ENCODE peak calls at places on chromosomes 3 and 15, in four cellular contexts. D is SK-N-SH, W is HCT116, U is HepG2. Z is an unnamed sample.

GRCh38 chr3:167394003-167394402 is 13.9 kb upstream of the ZBBX start:
- DNase-seq in D (no peak), W (no peak), U (peak), Z (no peak)

GRCh38 chr3:135792174-135792573 is 173.4 kb upstream of the PPP2R3A start:
- DNase-seq in D (no peak), W (no peak), U (no peak), Z (peak)

GRCh38 chr3:173708191-173708590 is 310.6 kb downstream of the NLGN1 start:
- DNase-seq in D (no peak), W (no peak), U (no peak), Z (no peak)

GRCh38 chr3:140898340-140899180 is 43.1 kb upstream of the SLC25A36 start:
- DNase-seq in D (peak), W (peak), U (peak), Z (peak)

GRCh38 chr3:136778865-136779264 is 26.7 kb upstream of the STAG1 start:
- DNase-seq in D (no peak), W (no peak), U (no peak), Z (no peak)

GRCh38 chr3:89098964-89099585 is 8.3 kb upstream of the EPHA3 start:
- DNase-seq in D (peak), W (peak), U (peak), Z (peak)

GRCh38 chr3:23760871-23761373 is 44.8 kb upstream of the UBE2E1 start:
- DNase-seq in D (no peak), W (no peak), U (no peak), Z (no peak)

GRCh38 chr3:146577662-146578061 is 27.5 kb downstream of the PLSCR5 start:
- DNase-seq in D (peak), W (peak), U (peak), Z (peak)

GRCh38 chr3:2802429-2802828 is 307.7 kb downstream of the IL5RA start:
- DNase-seq in D (no peak), W (no peak), U (no peak), Z (no peak)

GRCh38 chr3:10748040-10748439 is 68.0 kb upstream of the SLC6A11 start:
- DNase-seq in D (no peak), W (no peak), U (no peak), Z (no peak)

GRCh38 chr3:194178693-194179092 is 42.7 kb downstream of the HES1 start:
- DNase-seq in D (no peak), W (no peak), U (no peak), Z (no peak)

GRCh38 chr3:8755564-8756237 is 13.7 kb downstream of the OXTR start:
- DNase-seq in D (no peak), W (peak), U (peak), Z (peak)

GRCh38 chr3:39671116-39671515 is 138.3 kb upstream of the MYRIP start:
- DNase-seq in D (no peak), W (no peak), U (no peak), Z (no peak)

GRCh38 chr3:172334743-172335142 is 113.5 kb downstream of the GHSR start:
- DNase-seq in D (no peak), W (no peak), U (no peak), Z (no peak)

GRCh38 chr15:88656760-88657221 is 18.0 kb downstream of the ISG20 start:
- DNase-seq in D (no peak), W (no peak), U (no peak), Z (no peak)

GRCh38 chr3:46994801-46995731 is 15.6 kb downstream of the NBEAL2 start:
- DNase-seq in D (peak), W (no peak), U (no peak), Z (no peak)

GRCh38 chr3:86733257-86733656 is 257.7 kb downstream of the VGLL3 start:
- DNase-seq in D (no peak), W (no peak), U (no peak), Z (no peak)

GRCh38 chr15:59296181-59296617 is 76.5 kb downstream of the MYO1E start:
- DNase-seq in D (no peak), W (no peak), U (no peak), Z (no peak)

GRCh38 chr3:141940204-141940776 is 63.8 kb downstream of the ATP1B3 start:
- DNase-seq in D (peak), W (peak), U (no peak), Z (no peak)

GRCh38 chr15:23422946-23423708 is 23.9 kb downstream of the GOLGA6L2 start:
- DNase-seq in D (no peak), W (no peak), U (peak), Z (no peak)

GRCh38 chr3:18124501-18124900 is 300.6 kb downstream of the SATB1 start:
- DNase-seq in D (no peak), W (peak), U (no peak), Z (no peak)

GRCh38 chr15:33154366-33155166 is 39.9 kb downstream of the FMN1 start:
- DNase-seq in D (no peak), W (no peak), U (no peak), Z (no peak)

GRCh38 chr15:78162038-78162437 is 12.9 kb downstream of the IDH3A start:
- DNase-seq in D (no peak), W (no peak), U (no peak), Z (no peak)

GRCh38 chr3:44795197-44795596 is 33.6 kb downstream of the KIF15 start:
- DNase-seq in D (no peak), W (no peak), U (no peak), Z (no peak)

GRCh38 chr15:69609176-69609575 is 156.6 kb downstream of the RPLP1 start:
- DNase-seq in D (no peak), W (no peak), U (no peak), Z (no peak)

GRCh38 chr15:58517682-58518525 is 86.1 kb downstream of the LIPC start:
- DNase-seq in D (no peak), W (no peak), U (no peak), Z (no peak)

GRCh38 chr3:119700269-119700919 is 2.4 kb upstream of the CFAP91 start:
- DNase-seq in D (no peak), W (no peak), U (peak), Z (no peak)

GRCh38 chr3:162366382-162366781 is 869.8 kb downstream of the OTOL1 start:
- DNase-seq in D (no peak), W (no peak), U (no peak), Z (no peak)

GRCh38 chr3:156677120-156677479 is 2.7 kb downstream of the TIPARP start:
- DNase-seq in D (no peak), W (no peak), U (no peak), Z (no peak)

GRCh38 chr3:115706311-115706829 is 83.1 kb downstream of the GAP43 start:
- DNase-seq in D (no peak), W (no peak), U (peak), Z (no peak)

GRCh38 chr3:108471346-108471935 is 39.0 kb downstream of the MYH15 start:
- DNase-seq in D (no peak), W (peak), U (no peak), Z (no peak)

GRCh38 chr15:65133550-65134200 is at the start of gene PDCD7:
- DNase-seq in D (peak), W (peak), U (peak), Z (peak)

GRCh38 chr15:65132841-65133549 is 613 bp downstream of the PDCD7 start:
- DNase-seq in D (peak), W (no peak), U (peak), Z (peak)

GRCh38 chr15:65130941-65131340 is 2.7 kb downstream of the PDCD7 start:
- DNase-seq in D (no peak), W (no peak), U (no peak), Z (no peak)
- TF ChIP-seq ELF1 in D (no peak), W (no peak), U (no peak), Z (no peak)

DNA sequence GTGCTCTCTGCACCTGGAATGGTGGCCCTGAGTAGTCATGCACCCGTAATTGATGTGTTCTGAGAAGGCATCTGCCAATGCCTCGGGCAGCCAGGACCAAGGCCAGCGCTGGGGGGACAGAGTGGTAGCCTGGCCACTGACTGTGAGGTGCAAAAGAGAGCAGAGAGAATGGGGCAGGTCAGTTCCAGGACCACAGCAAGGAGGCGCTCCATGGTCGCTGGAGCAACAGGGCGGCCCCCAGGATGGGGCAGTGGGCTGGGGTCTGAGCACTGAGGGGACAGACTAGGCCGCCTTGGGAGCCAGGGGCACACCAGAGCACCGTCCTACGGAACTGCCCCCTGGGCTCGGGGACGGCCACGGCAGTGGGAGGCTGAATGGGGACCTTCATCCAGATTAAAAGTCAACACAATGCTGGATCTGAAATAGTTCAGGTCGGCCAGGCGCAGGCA is 48.3 kb upstream of the IQSEC1 start:
- DNase-seq in D (no peak), W (no peak), U (no peak), Z (no peak)
- TF ChIP-seq ELF1 in D (no peak), W (no peak), U (no peak), Z (no peak)

GRCh38 chr3:31754575-31755278 is 222.0 kb downstream of the STT3B start:
- DNase-seq in D (peak), W (no peak), U (no peak), Z (no peak)

GRCh38 chr3:31760654-31761053 is 220.4 kb downstream of the OSBPL10 start:
- DNase-seq in D (no peak), W (no peak), U (no peak), Z (no peak)

GRCh38 chr3:31762016-31762764 is 218.9 kb downstream of the OSBPL10 start:
- DNase-seq in D (no peak), W (no peak), U (no peak), Z (no peak)

GRCh38 chr3:31755911-31756658 is 223.4 kb downstream of the STT3B start:
- DNase-seq in D (no peak), W (no peak), U (no peak), Z (no peak)

DNA sequence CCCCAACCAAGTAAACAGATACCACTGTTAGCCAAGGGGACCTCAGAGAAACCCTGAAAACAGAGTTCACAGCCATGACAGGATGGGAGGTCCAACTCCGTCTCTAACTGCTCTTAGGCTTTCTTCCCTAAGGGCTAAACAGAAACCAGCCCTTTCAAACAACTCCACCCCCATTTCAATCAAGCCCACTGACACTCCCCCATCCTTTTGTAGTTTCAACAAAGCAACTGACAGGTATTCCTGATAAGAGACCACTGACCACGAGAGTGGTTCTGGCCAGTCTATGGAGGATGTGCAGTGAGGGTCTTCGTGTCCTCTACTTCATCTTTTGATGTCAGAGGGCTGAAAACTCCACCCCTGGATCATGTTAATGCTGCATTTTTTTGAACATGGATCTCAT is 222.7 kb downstream of the OSBPL10 start:
- DNase-seq in D (no peak), W (no peak), U (no peak), Z (no peak)
- TF ChIP-seq ELF1 in D (no peak), W (no peak), U (no peak), Z (no peak)

DNA sequence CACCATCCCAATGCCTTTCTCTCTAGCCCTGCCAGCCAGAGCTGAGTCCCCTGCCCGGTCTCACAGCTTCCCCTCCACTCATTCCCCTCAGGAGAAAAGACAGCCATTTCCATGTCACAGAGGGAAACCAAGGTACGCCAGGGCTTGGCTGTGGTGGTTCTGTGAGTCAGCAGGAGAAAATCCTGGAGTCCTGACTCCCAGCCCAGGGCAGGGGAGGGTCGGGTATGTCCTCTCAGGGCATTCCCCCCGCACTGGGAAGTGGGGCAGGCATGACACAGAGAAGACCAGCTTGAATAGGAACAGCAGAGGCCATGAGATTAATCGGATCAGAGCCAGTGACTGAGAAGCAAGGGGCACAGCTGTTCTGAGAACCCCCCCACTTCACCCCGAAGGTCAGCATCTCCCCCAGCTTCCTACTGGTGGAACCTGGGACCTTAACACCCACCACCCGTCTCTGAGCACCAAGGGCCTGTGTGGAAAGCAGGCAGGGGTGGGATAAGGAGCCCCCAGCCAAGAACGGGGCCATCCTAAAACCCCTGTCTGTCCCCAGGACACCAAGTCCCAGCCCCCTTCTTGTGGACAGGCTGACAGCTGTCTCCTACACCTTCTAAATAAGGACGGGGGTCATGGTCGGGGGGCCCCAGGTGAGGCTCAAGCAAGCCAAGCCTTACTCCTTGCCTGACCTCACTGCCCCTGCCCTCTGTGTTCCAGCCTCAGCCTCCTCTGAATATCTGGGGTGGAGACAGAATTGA is 843 bp upstream of the SLC38A3 start:
- DNase-seq in D (no peak), W (no peak), U (no peak), Z (no peak)
- TF ChIP-seq ELF1 in D (no peak), W (no peak), U (no peak), Z (no peak)

Z was measured in K562.